ENCODE peak calls at places on chromosome 15, in seven cellular contexts. G is HCT116, I is tibial nerve, O is heart left ventricle, P is upper lobe of left lung, S is stomach, D is spleen. Y is an unnamed sample.

GRCh38 chr15:59178151-59178705 is 28.4 kb upstream of the LDHAL6B start:
- DNase-seq in G (no peak), I (no peak), O (no peak), P (no peak), S (no peak), D (no peak), Y (no peak)

GRCh38 chr15:78304487-78305413 is 5.3 kb upstream of the SKIC8 start:
- DNase-seq in G (no peak), I (no peak), O (no peak), P (no peak), S (peak; percentile 17), D (no peak), Y (no peak)

GRCh38 chr15:35243758-35244157 is 158.7 kb upstream of the NANOGP8 start:
- DNase-seq in G (no peak), I (no peak), O (no peak), P (no peak), S (no peak), D (no peak), Y (no peak)

GRCh38 chr15:56890038-56890437 is 28.4 kb upstream of the TCF12 start:
- DNase-seq in G (no peak), I (no peak), O (no peak), P (no peak), S (no peak), D (no peak), Y (no peak)

GRCh38 chr15:77622212-77622941 is 10.3 kb downstream of the LINGO1 start:
- DNase-seq in G (no peak), I (no peak), O (no peak), P (no peak), S (no peak), D (no peak), Y (no peak)

GRCh38 chr15:57751177-57751800 is 44.8 kb downstream of the POLR2M start:
- DNase-seq in G (no peak), I (no peak), O (no peak), P (no peak), S (no peak), D (no peak), Y (peak; percentile 25)

GRCh38 chr15:39804026-39804425 is 21.4 kb upstream of the FSIP1 start:
- DNase-seq in G (no peak), I (no peak), O (no peak), P (no peak), S (no peak), D (no peak), Y (no peak)

GRCh38 chr15:26887926-26888666 is 21.2 kb downstream of the GABRA5 start:
- DNase-seq in G (no peak), I (no peak), O (no peak), P (no peak), S (peak; percentile 44), D (no peak), Y (no peak)

GRCh38 chr15:58329781-58330467 is 101.9 kb upstream of the LIPC start:
- DNase-seq in G (no peak), I (no peak), O (no peak), P (peak; percentile 64), S (peak; percentile 60), D (no peak), Y (no peak)

GRCh38 chr15:66586155-66586976 is 20.6 kb upstream of the LCTL start:
- DNase-seq in G (no peak), I (no peak), O (no peak), P (no peak), S (no peak), D (no peak), Y (no peak)

GRCh38 chr15:72222433-72222832 is 8.6 kb downstream of the PKM start:
- DNase-seq in G (no peak), I (no peak), O (peak; percentile 83), P (peak; percentile 42), S (no peak), D (no peak), Y (peak; percentile 89)

GRCh38 chr15:82393671-82394070 is 35.9 kb upstream of the GOLGA6L9 start:
- DNase-seq in G (no peak), I (no peak), O (no peak), P (no peak), S (no peak), D (no peak), Y (no peak)

GRCh38 chr15:78673917-78674444 is 33.0 kb upstream of the CHRNB4 start:
- DNase-seq in G (no peak), I (no peak), O (no peak), P (no peak), S (no peak), D (peak; percentile 34), Y (no peak)

GRCh38 chr15:83066034-83066760 is 855 bp downstream of the BTBD1 start:
- DNase-seq in G (no peak), I (no peak), O (peak; percentile 30), P (no peak), S (no peak), D (no peak), Y (no peak)

GRCh38 chr15:63133786-63134185 is 12.1 kb downstream of the LACTB start:
- DNase-seq in G (no peak), I (no peak), O (no peak), P (no peak), S (no peak), D (no peak), Y (no peak)

GRCh38 chr15:40063563-40064011 is 24.6 kb upstream of the SRP14 start:
- DNase-seq in G (no peak), I (no peak), O (peak; percentile 60), P (no peak), S (no peak), D (peak; percentile 66), Y (no peak)

GRCh38 chr15:90248760-90249122 is 615 bp upstream of the TTLL13 start:
- DNase-seq in G (no peak), I (no peak), O (no peak), P (no peak), S (no peak), D (no peak), Y (no peak)

DNA sequence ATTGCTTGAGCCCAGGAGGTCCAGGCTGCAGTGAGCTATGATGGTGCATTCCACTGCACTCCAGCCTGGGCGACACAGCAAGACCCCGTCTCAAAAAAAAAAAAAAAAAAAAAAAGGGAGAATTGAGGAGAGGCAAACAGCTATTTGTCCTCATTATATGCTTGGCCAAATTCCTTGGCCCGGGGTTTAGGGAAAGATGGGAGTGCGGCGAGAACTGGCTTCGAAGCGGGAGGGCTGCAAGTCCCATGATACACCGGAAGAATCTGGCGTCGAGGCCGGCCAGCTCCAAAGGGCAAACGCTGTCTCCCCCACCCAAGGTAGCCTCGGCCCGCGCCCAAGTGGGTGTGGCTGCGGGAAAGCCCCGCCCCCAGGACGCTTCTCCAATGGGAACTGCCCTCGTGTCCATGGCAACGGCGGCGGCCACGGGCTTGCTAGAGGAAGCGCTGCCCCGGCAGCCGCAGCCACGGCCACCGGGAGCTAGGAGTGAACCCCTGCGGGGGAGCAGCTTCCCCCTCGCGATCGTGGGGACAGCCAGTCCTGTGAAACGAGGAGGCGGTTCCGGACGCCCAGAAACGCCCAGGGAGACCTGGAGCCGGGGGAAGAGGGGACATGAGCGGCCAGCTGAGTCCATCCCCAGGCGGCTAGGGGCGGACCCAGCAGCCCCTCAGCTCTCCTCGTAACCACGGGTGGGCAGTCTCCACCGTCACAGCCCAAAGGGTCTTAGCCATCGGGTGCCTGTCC is at the start of gene TTLL13:
- DNase-seq in G (peak; percentile 56), I (peak; percentile 95), O (peak; percentile 97), P (peak; percentile 98), S (peak; percentile 96), D (peak; percentile 96), Y (peak; percentile 98)
- TF ChIP-seq POLR2A in G (no peak), I (peak; percentile 26), O (peak; percentile 59), P (peak; percentile 56), S (no peak), D (no peak), Y (no peak)

DNA sequence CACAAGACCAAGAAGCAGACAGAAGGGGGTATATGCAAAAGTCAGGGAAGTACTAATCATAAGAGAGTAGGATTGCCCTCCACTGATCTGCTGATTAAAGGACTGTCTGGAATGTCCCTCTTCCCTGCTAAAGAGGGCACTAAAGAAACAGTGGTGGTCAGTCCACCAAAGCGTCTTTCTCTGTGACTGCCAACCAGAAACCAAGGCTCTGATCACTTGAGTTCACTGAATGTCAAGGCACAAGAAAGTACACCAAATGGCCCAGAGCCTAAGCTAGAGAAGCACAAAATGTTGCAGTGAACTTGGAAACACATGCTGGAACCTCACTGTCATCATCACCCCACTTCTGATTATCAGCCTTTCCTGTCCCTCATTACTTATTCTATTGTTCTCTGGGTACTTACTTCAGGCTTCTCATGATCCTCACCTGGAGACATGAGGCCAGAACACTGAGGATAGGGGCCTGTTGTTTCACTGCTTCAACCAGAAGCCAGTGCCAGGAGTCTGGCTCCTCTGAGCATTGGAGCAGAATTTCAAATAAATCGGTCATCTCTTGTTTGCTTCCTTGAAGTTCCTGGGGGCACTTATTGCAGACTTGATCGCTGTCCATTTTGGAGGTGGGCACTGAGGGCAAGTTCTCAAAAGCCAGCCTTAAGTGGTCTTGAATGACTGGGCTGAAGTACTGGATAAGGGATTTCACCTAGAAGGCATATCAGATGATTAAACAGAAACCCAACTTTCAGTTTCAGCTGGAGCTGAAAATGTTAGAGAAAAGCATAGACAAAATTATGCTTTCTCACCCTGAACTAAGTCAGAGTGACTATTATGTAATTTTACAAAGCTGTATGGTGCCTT is 58.9 kb downstream of the EIF3J start:
- DNase-seq in G (no peak), I (no peak), O (no peak), P (no peak), S (no peak), D (no peak), Y (no peak)
- H3K4me3 ChIP-seq in G (no peak overlapping the region), I (no peak overlapping the region), O (no peak overlapping the region), P (no peak overlapping the region), S (no peak overlapping the region), D (no peak overlapping the region), Y (no peak overlapping the region)

GRCh38 chr15:28093761-28094535 is 5.2 kb downstream of the OCA2 start:
- DNase-seq in G (no peak), I (no peak), O (no peak), P (no peak), S (no peak), D (peak; percentile 72), Y (no peak)

GRCh38 chr15:28097656-28098359 is 1.3 kb downstream of the OCA2 start:
- DNase-seq in G (no peak), I (no peak), O (no peak), P (no peak), S (no peak), D (no peak), Y (peak; percentile 49)

GRCh38 chr15:28096411-28096719 is 2.8 kb downstream of the OCA2 start:
- DNase-seq in G (no peak), I (no peak), O (no peak), P (no peak), S (no peak), D (no peak), Y (no peak)

GRCh38 chr15:28096720-28097431 is 2.2 kb downstream of the OCA2 start:
- DNase-seq in G (no peak), I (no peak), O (peak; percentile 36), P (no peak), S (no peak), D (peak; percentile 79), Y (peak; percentile 86)

GRCh38 chr15:28094732-28095521 is 4.2 kb downstream of the OCA2 start:
- DNase-seq in G (no peak), I (no peak), O (no peak), P (peak; percentile 91), S (peak; percentile 85), D (peak; percentile 84), Y (peak; percentile 91)
- TF ChIP-seq POLR2A in G (no peak), I (no peak), O (no peak), P (peak; percentile 87), S (no peak), D (no peak), Y (no peak)

DNA sequence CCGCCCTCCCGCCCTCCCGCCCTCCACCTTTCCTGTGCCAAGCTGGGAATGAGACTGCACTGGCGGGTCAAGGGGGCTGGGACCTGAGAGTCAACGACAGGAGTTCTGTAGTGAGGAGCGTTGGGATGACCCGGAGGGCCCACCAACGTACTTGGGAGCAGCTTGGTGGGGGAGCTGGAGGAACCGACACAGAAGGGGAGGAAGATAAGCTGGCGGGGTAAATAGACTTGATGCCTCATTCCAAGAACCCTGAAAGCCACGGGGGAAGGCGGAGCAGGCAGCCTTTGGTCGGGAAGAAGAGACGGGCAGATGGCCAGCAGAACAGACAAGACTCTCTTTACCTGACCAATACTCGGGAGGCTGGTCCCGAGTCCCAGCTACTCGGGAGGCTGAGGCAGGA is 277 bp downstream of the FMN1 start:
- DNase-seq in G (no peak), I (no peak), O (no peak), P (no peak), S (no peak), D (peak; percentile 74), Y (no peak)
- H3K4me3 ChIP-seq in G (peak overlapping the region; percentile 17), I (peak overlapping the region; percentile 53), O (peak overlapping the region; percentile 67), P (peak overlapping the region; percentile 56), S (peak overlapping the region; percentile 59), D (peak overlapping the region; percentile 41), Y (peak overlapping the region; percentile 47)